ENCODE peak calls at places on chromosomes 11 and 22, in six cellular contexts. J, D, W, H, T and X are unnamed samples. For H3K4me1, the result is how much of the 10 kb centered on the place peaks cover.

GRCh38 chr11:70297341-70297740 is 26.9 kb downstream of the PPFIA1 start:
- DNase-seq in J (no peak), D (no peak), W (no peak), H (no peak), T (no peak), X (no peak)

GRCh38 chr11:87359401-87359800 is 321.7 kb downstream of the TMEM135 start:
- DNase-seq in J (no peak), D (no peak), W (peak), H (no peak), T (no peak), X (no peak)

GRCh38 chr22:42725606-42726355 is 5.1 kb upstream of the A4GALT start:
- DNase-seq in J (no peak), D (no peak), W (no peak), H (no peak), T (no peak), X (no peak)

GRCh38 chr11:21472256-21472655 is 720.6 kb upstream of the ANO5 start:
- DNase-seq in J (no peak), D (peak), W (no peak), H (no peak), T (no peak), X (no peak)

GRCh38 chr11:44593194-44593593 is 27.7 kb downstream of the CD82 start:
- DNase-seq in J (no peak), D (no peak), W (no peak), H (no peak), T (no peak), X (peak)

GRCh38 chr22:26259510-26259909 is 90.2 kb downstream of the SEZ6L start:
- DNase-seq in J (no peak), D (peak), W (no peak), H (no peak), T (peak), X (no peak)

GRCh38 chr11:10125522-10126133 is 168.4 kb downstream of the SBF2 start:
- DNase-seq in J (no peak), D (no peak), W (no peak), H (no peak), T (no peak), X (no peak)

GRCh38 chr22:17637490-17638181 is 921 bp upstream of the BCL2L13 start:
- DNase-seq in J (no peak), D (no peak), W (no peak), H (no peak), T (no peak), X (no peak)

GRCh38 chr11:84384637-84385227 is 1098.6 kb upstream of the CCDC90B start:
- DNase-seq in J (peak), D (peak), W (no peak), H (peak), T (peak), X (peak)

GRCh38 chr11:114291381-114291780 is 4.8 kb upstream of the NNMT start:
- DNase-seq in J (no peak), D (peak), W (no peak), H (no peak), T (no peak), X (peak)

GRCh38 chr22:23080542-23081290 is 10.4 kb downstream of the GNAZ start:
- DNase-seq in J (no peak), D (no peak), W (no peak), H (no peak), T (no peak), X (no peak)

GRCh38 chr11:10309163-10310093 is 4.6 kb downstream of the ADM start:
- DNase-seq in J (no peak), D (peak), W (no peak), H (peak), T (peak), X (peak)

GRCh38 chr11:87260811-87261210 is 223.1 kb downstream of the TMEM135 start:
- DNase-seq in J (no peak), D (no peak), W (no peak), H (no peak), T (no peak), X (no peak)

GRCh38 chr11:69635210-69635609 is 5.7 kb upstream of the CCND1 start:
- DNase-seq in J (no peak), D (no peak), W (no peak), H (no peak), T (no peak), X (no peak)

GRCh38 chr11:77127969-77128691 is at the start of gene MYO7A:
- DNase-seq in J (no peak), D (no peak), W (no peak), H (no peak), T (peak), X (no peak)

GRCh38 chr11:30919389-30920172 is 333.4 kb upstream of the MPPED2 start:
- DNase-seq in J (no peak), D (no peak), W (no peak), H (no peak), T (no peak), X (no peak)

GRCh38 chr11:35893796-35894475 is 49.9 kb upstream of the LDLRAD3 start:
- DNase-seq in J (peak), D (no peak), W (no peak), H (peak), T (no peak), X (peak)

GRCh38 chr11:57325735-57326048 is 940 bp upstream of the TNKS1BP1 start:
- DNase-seq in J (no peak), D (peak), W (no peak), H (peak), T (peak), X (peak)

GRCh38 chr11:128036006-128036405 is 551.4 kb downstream of the ETS1 start:
- DNase-seq in J (no peak), D (no peak), W (no peak), H (no peak), T (no peak), X (no peak)

GRCh38 chr11:35783803-35784202 is 121.2 kb downstream of the TRIM44 start:
- DNase-seq in J (no peak), D (no peak), W (no peak), H (no peak), T (no peak), X (no peak)

GRCh38 chr11:124113890-124114289 is 1.4 kb upstream of the VWA5A start:
- DNase-seq in J (no peak), D (no peak), W (no peak), H (no peak), T (no peak), X (no peak)

GRCh38 chr11:122882189-122882808 is at the start of gene JHY:
- DNase-seq in J (peak), D (no peak), W (no peak), H (no peak), T (no peak), X (no peak)

GRCh38 chr22:48488611-48489456 is 1338.8 kb downstream of the BRD1 start:
- DNase-seq in J (no peak), D (no peak), W (no peak), H (no peak), T (no peak), X (no peak)

GRCh38 chr11:73205666-73206343 is 12.3 kb upstream of the P2RY2 start:
- DNase-seq in J (no peak), D (no peak), W (no peak), H (no peak), T (no peak), X (peak)

GRCh38 chr11:105861225-105861624 is 160.8 kb downstream of the MSANTD4 start:
- DNase-seq in J (no peak), D (no peak), W (no peak), H (no peak), T (no peak), X (no peak)

GRCh38 chr11:697811-698311 is 2.2 kb downstream of the TMEM80 start:
- DNase-seq in J (no peak), D (no peak), W (no peak), H (no peak), T (no peak), X (no peak)

GRCh38 chr11:14644396-14645246 is 1.0 kb downstream of the PDE3B start:
- DNase-seq in J (no peak), D (peak), W (no peak), H (peak), T (peak), X (no peak)

GRCh38 chr22:28029201-28029948 is 110.3 kb upstream of the PITPNB start:
- DNase-seq in J (no peak), D (peak), W (no peak), H (peak), T (peak), X (peak)

GRCh38 chr11:118002541-118003019 is 16.4 kb downstream of the IL10RA start:
- DNase-seq in J (no peak), D (no peak), W (no peak), H (no peak), T (peak), X (no peak)

GRCh38 chr11:71190551-71190950 is 61.8 kb downstream of the SHANK2 start:
- DNase-seq in J (no peak), D (no peak), W (no peak), H (no peak), T (no peak), X (no peak)

DNA sequence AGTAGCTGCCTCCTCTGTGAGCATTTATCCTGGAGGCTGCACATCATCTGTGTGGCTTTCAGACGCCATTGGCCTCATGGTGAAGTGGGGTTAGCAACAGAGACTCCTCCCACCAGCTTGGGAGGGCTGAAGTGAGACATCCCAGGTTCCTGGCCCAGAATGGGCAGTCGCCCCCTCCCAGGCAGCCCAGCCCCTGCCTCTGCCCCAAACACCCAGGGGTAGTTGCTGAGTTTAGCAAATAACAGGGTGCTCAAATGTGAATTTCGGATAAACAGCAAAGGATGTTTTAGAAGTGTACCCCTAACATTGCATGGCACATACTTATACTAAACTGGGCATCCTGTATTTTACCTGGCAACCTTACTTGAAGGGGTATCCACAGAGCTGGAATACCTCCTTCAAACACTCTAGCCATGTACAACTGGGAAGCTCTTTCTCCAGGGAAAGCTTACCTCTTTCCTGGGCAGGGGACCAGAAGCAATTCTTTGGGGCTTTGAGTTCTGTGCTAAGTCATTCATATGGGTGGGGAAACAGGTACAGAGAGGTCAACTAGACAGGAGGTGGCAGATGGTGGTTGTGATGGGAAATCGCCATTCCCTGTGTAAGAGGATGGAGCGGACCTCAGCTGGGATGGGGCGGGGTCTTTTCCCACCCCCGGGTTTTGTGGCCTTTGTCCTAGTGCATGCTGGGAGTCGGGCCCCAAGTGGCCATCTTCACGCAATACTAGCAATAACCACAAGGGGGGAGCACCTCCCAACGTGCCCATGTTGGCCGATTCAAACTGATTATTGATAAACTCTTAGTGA is 19.3 kb downstream of the MTFP1 start:
- DNase-seq in J (peak), D (peak), W (no peak), H (no peak), T (no peak), X (no peak)
- H3K4me3 ChIP-seq in J (no peak), D (no peak), W (no peak), H (no peak), T (no peak), X (no peak)

DNA sequence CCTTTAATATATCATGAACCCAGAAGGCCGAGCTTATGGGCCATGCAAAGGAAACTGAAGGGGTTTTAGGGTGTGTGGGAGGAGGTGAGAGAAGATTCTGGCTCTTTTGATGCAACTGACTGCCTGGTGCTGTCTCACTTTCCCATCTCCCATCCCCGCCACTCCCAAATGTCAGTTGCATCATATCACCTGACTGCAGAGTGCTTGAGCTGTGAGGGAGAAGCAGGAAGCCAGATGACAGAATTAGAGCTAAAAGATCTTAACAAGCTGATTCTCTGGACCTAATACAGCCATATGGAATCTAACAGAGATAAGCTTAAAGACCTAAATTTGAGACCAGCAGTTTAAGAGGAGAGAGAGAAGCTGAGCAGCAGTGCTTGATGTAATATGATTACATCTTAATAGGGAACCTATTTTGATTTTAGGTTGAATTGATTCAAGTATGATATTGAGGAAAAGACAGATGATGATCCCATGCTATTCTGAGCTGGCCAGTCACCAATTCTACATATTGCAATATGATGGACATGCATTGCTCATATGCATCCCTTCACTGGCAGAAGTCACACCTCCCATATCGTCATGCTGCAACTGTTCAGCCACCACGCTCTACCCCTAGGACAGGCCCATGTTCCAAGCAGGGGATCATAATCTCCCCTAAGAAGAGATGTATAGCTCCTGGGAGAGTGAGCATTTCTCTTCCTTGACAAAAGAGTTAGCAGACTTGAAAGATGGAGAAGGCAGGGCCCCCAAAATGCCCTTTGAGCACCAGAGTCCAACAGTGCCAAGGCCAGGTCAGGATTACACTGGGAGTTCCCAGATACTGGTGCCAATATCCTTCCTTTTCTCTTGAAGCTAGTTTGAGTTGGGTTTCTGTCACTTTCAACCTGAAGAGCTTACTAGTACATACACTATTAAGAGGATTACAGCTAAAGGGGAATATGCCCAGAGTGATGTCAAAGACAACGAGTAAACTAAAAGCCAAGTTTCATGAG is 44.9 kb downstream of the PLEKHA7 start:
- DNase-seq in J (no peak), D (no peak), W (no peak), H (no peak), T (no peak), X (no peak)
- TF ChIP-seq POLR2A in J (no peak), D (no peak), W (no peak), H (no peak), T (no peak), X (no peak)

GRCh38 chr11:59266491-59266890 is 53.8 kb upstream of the MPEG1 start:
- DNase-seq in J (no peak), D (no peak), W (no peak), H (no peak), T (no peak), X (no peak)
- H3K4me1 ChIP-seq in J (under half), D (under half), W (under half), H (under half), T (under half), X (under half)

GRCh38 chr11:116791002-116791812 is 472 bp downstream of the APOA5 start:
- DNase-seq in J (peak), D (peak), W (no peak), H (peak), T (peak), X (peak)
- H3K4me3 ChIP-seq in J (no peak), D (no peak), W (no peak), H (no peak), T (peak), X (no peak)

GRCh38 chr22:45859231-45860161 is 117.5 kb downstream of the WNT7B start:
- DNase-seq in J (no peak), D (peak), W (peak), H (no peak), T (no peak), X (no peak)

GRCh38 chr22:45857519-45857918 is 119.4 kb downstream of the WNT7B start:
- DNase-seq in J (no peak), D (no peak), W (no peak), H (no peak), T (no peak), X (no peak)

GRCh38 chr22:45861259-45861658 is 115.7 kb downstream of the WNT7B start:
- DNase-seq in J (no peak), D (peak), W (no peak), H (no peak), T (no peak), X (no peak)

GRCh38 chr22:45863981-45864751 is 112.8 kb downstream of the WNT7B start:
- DNase-seq in J (peak), D (peak), W (peak), H (peak), T (peak), X (no peak)

DNA sequence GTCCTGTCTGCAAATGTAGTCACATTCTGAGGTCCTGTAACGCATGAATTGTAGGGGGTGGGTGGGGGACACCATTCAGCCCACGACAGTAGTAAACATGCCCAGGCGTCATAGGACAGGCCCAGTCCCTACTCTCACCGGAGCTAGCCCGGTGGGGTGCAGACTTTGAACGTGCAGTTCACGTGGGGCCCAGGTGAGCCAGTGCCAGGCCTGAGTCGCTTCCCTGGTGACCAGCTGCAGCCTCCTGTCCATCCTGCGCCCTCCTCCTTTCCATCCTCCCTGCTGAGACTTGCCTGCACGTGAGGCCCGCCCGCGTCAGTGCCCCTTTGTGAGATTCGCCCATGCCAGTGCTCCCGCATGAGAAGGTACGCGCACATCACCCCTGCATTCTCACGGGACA is 116.8 kb downstream of the WNT7B start:
- DNase-seq in J (no peak), D (no peak), W (no peak), H (no peak), T (no peak), X (no peak)
- TF ChIP-seq POLR2A in J (no peak), D (no peak), W (no peak), H (no peak), T (no peak), X (no peak)

GRCh38 chr11:85758026-85758425 is 52.9 kb downstream of the SYTL2 start:
- DNase-seq in J (no peak), D (no peak), W (no peak), H (peak), T (no peak), X (no peak)

GRCh38 chr11:85756401-85757200 is 54.3 kb downstream of the SYTL2 start:
- DNase-seq in J (no peak), D (no peak), W (no peak), H (peak), T (no peak), X (no peak)

GRCh38 chr11:85755285-85755684 is 55.7 kb downstream of the SYTL2 start:
- DNase-seq in J (no peak), D (no peak), W (no peak), H (no peak), T (no peak), X (no peak)

GRCh38 chr11:85759915-85760314 is 51.0 kb downstream of the SYTL2 start:
- DNase-seq in J (no peak), D (peak), W (no peak), H (no peak), T (no peak), X (no peak)

DNA sequence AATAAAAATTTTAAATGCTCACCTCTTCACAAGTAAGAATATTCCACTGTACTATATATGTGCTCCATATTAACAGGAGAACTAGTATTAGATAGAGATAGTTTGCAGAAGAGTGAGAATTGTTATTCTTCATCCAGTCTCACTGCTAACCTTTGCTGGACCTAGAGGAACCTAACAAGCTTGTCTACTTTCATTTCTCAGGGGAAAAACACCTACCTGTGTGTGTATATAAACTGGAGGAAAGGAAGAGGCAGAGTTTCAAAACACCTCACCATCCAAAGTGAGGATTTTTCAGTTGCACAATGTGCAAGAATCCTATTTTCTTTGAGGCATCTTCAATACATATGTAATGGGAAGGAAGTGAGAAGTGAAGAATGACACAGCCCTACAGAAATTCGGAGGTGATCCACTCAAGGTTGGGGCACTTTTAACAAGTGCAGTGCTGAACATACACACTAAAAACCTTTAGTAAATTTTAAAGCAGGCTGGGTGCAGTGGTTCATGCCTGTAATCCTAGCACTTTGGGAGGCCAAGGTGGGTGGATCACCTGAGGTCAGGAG is 52.4 kb downstream of the SYTL2 start:
- DNase-seq in J (no peak), D (no peak), W (no peak), H (no peak), T (no peak), X (no peak)
- H3K4me1 ChIP-seq in J (under half), D (under half), W (under half), H (under half), T (under half), X (under half)

GRCh38 chr11:60947666-60948065 is 4.3 kb downstream of the SLC15A3 start:
- DNase-seq in J (no peak), D (no peak), W (no peak), H (no peak), T (no peak), X (no peak)
- H3K4me3 ChIP-seq in J (no peak), D (no peak), W (no peak), H (no peak), T (no peak), X (no peak)

GRCh38 chr11:64250875-64251721 is at the start of gene PLCB3:
- DNase-seq in J (no peak), D (no peak), W (no peak), H (peak), T (peak), X (no peak)
- TF ChIP-seq POLR2A in J (peak), D (peak), W (peak), H (peak), T (peak), X (peak)